ENCODE peak calls at places on chromosomes 7 and 10, in six cellular contexts. J, G, X, U, P and M are unnamed samples.

GRCh38 chr7:106421181-106421762 is 136.5 kb upstream of the NAMPT start:
- DNase-seq in J (no peak), U (no peak), P (no peak), G (peak), X (no peak), M (no peak)

GRCh38 chr7:10237306-10237705 is 736.4 kb upstream of the PHF14 start:
- DNase-seq in U (no peak), P (no peak), X (no peak), G (no peak), J (no peak), M (no peak)

GRCh38 chr10:25888627-25889026 is 45.4 kb upstream of the MYO3A start:
- DNase-seq in P (no peak), X (no peak), G (no peak), J (no peak), U (no peak), M (no peak)

GRCh38 chr10:16867556-16867955 is 50.3 kb upstream of the RSU1 start:
- DNase-seq in G (no peak), J (no peak), P (no peak), U (no peak), X (no peak), M (no peak)

GRCh38 chr7:63093481-63093880 is 905.2 kb upstream of the ZNF722 start:
- DNase-seq in G (no peak), P (no peak), U (no peak), X (no peak), J (no peak), M (no peak)

GRCh38 chr10:132195366-132196075 is 8.8 kb downstream of the DPYSL4 start:
- DNase-seq in G (no peak), U (no peak), P (no peak), J (no peak), X (no peak), M (no peak)

GRCh38 chr10:73956476-73957338 is 41.2 kb upstream of the VCL start:
- DNase-seq in X (no peak), P (peak), J (no peak), G (no peak), U (peak), M (peak)

GRCh38 chr7:25707733-25708132 is 444.3 kb upstream of the NFE2L3 start:
- DNase-seq in J (no peak), X (no peak), G (no peak), P (no peak), U (no peak), M (no peak)

GRCh38 chr7:542935-543789 is 23.5 kb upstream of the PDGFA start:
- DNase-seq in J (no peak), U (no peak), P (no peak), G (no peak), X (no peak), M (no peak)